ENCODE peak calls at places on chromosomes 1 and 21, in six cellular contexts. One of them, this sample, is unnamed. For H3K9me3, the result is how much of the 10 kb centered on the place peaks cover.

GRCh38 chr1:110050602-110051261 is 16.3 kb downstream of the STRIP1 start:
- DNase-seq in body of pancreas: no peak
- DNase-seq in heart left ventricle: no peak
- DNase-seq in MM.1S: no peak
- DNase-seq in left lung: no peak
- DNase-seq in PC-9: no peak
- DNase-seq in this sample: no peak

GRCh38 chr1:44019398-44020044 is 11.7 kb downstream of the SLC6A9 start:
- DNase-seq in MM.1S: no peak
- DNase-seq in PC-9: no peak
- DNase-seq in heart left ventricle: no peak
- DNase-seq in body of pancreas: no peak
- DNase-seq in left lung: no peak
- DNase-seq in this sample: no peak

GRCh38 chr1:215669806-215670485 is 102.8 kb downstream of the KCTD3 start:
- DNase-seq in heart left ventricle: no peak
- DNase-seq in body of pancreas: no peak
- DNase-seq in left lung: no peak
- DNase-seq in PC-9: no peak
- DNase-seq in MM.1S: no peak
- DNase-seq in this sample: no peak

GRCh38 chr1:31769720-31770390 is 5.7 kb upstream of the ADGRB2 start:
- DNase-seq in body of pancreas: no peak
- DNase-seq in PC-9: no peak
- DNase-seq in left lung: no peak
- DNase-seq in MM.1S: no peak
- DNase-seq in heart left ventricle: peak
- DNase-seq in this sample: no peak

GRCh38 chr21:39984613-39985012 is 117.4 kb downstream of the PCP4 start:
- DNase-seq in heart left ventricle: no peak
- DNase-seq in MM.1S: no peak
- DNase-seq in left lung: no peak
- DNase-seq in body of pancreas: no peak
- DNase-seq in PC-9: no peak
- DNase-seq in this sample: no peak

GRCh38 chr1:37978541-37978940 is 11.3 kb downstream of the SF3A3 start:
- DNase-seq in left lung: no peak
- DNase-seq in body of pancreas: no peak
- DNase-seq in MM.1S: no peak
- DNase-seq in heart left ventricle: no peak
- DNase-seq in PC-9: no peak
- DNase-seq in this sample: no peak

GRCh38 chr1:110765640-110766335 is 91.0 kb upstream of the KCNA3 start:
- DNase-seq in body of pancreas: peak
- DNase-seq in left lung: no peak
- DNase-seq in heart left ventricle: peak
- DNase-seq in MM.1S: peak
- DNase-seq in PC-9: no peak
- DNase-seq in this sample: no peak

GRCh38 chr1:198922638-198923430 is 284.0 kb downstream of the PTPRC start:
- DNase-seq in heart left ventricle: no peak
- DNase-seq in PC-9: no peak
- DNase-seq in MM.1S: no peak
- DNase-seq in left lung: no peak
- DNase-seq in body of pancreas: no peak
- DNase-seq in this sample: no peak

GRCh38 chr1:74505133-74505532 is 7.3 kb downstream of the LRRC53 start:
- DNase-seq in PC-9: no peak
- DNase-seq in left lung: no peak
- DNase-seq in heart left ventricle: no peak
- DNase-seq in body of pancreas: no peak
- DNase-seq in MM.1S: no peak
- DNase-seq in this sample: no peak

GRCh38 chr1:17162941-17163340 is 42.0 kb upstream of the PADI1 start:
- DNase-seq in body of pancreas: no peak
- DNase-seq in MM.1S: no peak
- DNase-seq in left lung: no peak
- DNase-seq in PC-9: peak
- DNase-seq in heart left ventricle: no peak
- DNase-seq in this sample: peak
- H3K9me3 ChIP-seq in body of pancreas: under half
- H3K9me3 ChIP-seq in MM.1S: under half
- H3K9me3 ChIP-seq in left lung: under half
- H3K9me3 ChIP-seq in PC-9: under half
- H3K9me3 ChIP-seq in heart left ventricle: under half
- H3K9me3 ChIP-seq in this sample: under half

DNA sequence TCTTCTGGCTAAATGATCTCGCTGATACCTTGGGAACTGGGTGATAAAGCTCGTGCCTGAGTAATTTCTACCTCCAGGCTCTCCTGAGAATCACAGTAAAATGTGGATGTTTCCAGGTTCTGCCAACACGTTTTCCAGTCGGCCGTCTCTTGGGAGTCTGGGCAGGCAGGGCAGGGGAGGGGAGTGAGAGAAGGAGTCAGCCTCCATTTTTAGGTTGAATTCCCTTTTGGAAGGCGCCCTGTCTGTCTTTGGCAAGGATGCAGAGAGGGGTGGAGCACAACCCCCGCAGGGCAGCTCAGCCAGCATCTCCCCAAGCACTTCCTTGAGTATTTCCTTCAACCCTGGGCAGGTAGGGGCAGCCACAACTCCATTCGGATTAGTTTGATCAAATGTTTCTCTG is 15.5 kb upstream of the ACTRT2 start:
- DNase-seq in heart left ventricle: no peak
- DNase-seq in body of pancreas: no peak
- DNase-seq in MM.1S: no peak
- DNase-seq in PC-9: no peak
- DNase-seq in left lung: no peak
- DNase-seq in this sample: peak
- H3K9me3 ChIP-seq in heart left ventricle: under half
- H3K9me3 ChIP-seq in body of pancreas: under half
- H3K9me3 ChIP-seq in MM.1S: under half
- H3K9me3 ChIP-seq in PC-9: under half
- H3K9me3 ChIP-seq in left lung: under half
- H3K9me3 ChIP-seq in this sample: under half

GRCh38 chr1:3001471-3002348 is 19.6 kb upstream of the ACTRT2 start:
- DNase-seq in body of pancreas: no peak
- DNase-seq in PC-9: no peak
- DNase-seq in heart left ventricle: no peak
- DNase-seq in left lung: peak
- DNase-seq in MM.1S: no peak
- DNase-seq in this sample: peak

GRCh38 chr1:2999571-2999970 is 21.7 kb upstream of the ACTRT2 start:
- DNase-seq in left lung: peak
- DNase-seq in PC-9: no peak
- DNase-seq in MM.1S: no peak
- DNase-seq in heart left ventricle: no peak
- DNase-seq in body of pancreas: peak
- DNase-seq in this sample: peak

GRCh38 chr1:3000214-3000613 is 21.1 kb upstream of the ACTRT2 start:
- DNase-seq in PC-9: no peak
- DNase-seq in MM.1S: no peak
- DNase-seq in heart left ventricle: no peak
- DNase-seq in body of pancreas: peak
- DNase-seq in left lung: peak
- DNase-seq in this sample: peak

GRCh38 chr1:3002349-3003038 is 18.8 kb upstream of the ACTRT2 start:
- DNase-seq in left lung: peak
- DNase-seq in MM.1S: no peak
- DNase-seq in heart left ventricle: no peak
- DNase-seq in PC-9: no peak
- DNase-seq in body of pancreas: no peak
- DNase-seq in this sample: peak

DNA sequence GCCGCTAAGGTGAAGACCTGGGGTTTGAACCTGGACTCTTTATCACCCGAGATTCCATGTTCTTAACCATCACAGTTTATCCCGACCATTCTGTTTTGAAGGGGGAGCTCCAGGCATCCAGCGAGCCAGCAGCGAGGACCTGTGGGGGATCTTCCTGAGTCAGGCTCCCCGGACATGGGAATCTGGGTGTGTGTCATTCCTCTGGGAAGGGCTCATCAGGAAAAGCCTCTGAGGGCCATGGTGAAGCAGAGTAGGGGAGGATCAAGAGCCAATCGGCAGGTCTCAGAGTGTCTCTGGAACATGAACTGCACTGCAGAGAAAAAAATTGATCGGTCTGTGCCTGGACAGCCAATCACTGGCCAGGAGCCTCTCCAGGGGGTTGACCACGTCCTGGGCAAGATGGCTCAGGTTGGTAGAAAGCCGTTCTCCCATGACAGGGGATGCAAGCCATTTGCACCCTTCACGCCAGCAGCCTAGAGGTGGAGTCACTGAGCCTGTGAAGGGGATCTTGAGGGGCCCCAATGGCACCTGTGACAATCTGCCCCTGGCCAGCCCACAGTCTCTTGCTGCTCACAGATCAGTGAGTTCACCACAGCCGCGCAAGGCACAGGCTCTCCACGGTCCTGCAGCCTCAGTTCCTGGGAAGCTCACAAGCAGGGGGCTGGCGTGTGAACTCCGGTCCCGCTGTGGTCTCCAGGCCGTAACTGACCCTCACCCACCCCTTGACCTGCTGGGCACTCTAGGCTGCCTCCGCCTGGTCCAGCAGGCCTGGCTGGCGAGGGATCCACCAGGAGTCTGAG is 20.4 kb upstream of the ACTRT2 start:
- DNase-seq in MM.1S: no peak
- DNase-seq in PC-9: no peak
- DNase-seq in heart left ventricle: no peak
- DNase-seq in body of pancreas: no peak
- DNase-seq in left lung: peak
- DNase-seq in this sample: peak
- H3K9me3 ChIP-seq in MM.1S: under half
- H3K9me3 ChIP-seq in PC-9: under half
- H3K9me3 ChIP-seq in heart left ventricle: under half
- H3K9me3 ChIP-seq in body of pancreas: under half
- H3K9me3 ChIP-seq in left lung: under half
- H3K9me3 ChIP-seq in this sample: under half

GRCh38 chr21:27464643-27465042 is 497.8 kb upstream of the ADAMTS5 start:
- DNase-seq in heart left ventricle: no peak
- DNase-seq in MM.1S: no peak
- DNase-seq in PC-9: no peak
- DNase-seq in body of pancreas: no peak
- DNase-seq in left lung: no peak
- DNase-seq in this sample: no peak

GRCh38 chr21:27466175-27466574 is 499.3 kb upstream of the ADAMTS5 start:
- DNase-seq in body of pancreas: no peak
- DNase-seq in MM.1S: no peak
- DNase-seq in PC-9: no peak
- DNase-seq in left lung: no peak
- DNase-seq in heart left ventricle: no peak
- DNase-seq in this sample: no peak

GRCh38 chr21:27462786-27463185 is 495.9 kb upstream of the ADAMTS5 start:
- DNase-seq in left lung: no peak
- DNase-seq in PC-9: no peak
- DNase-seq in heart left ventricle: no peak
- DNase-seq in body of pancreas: no peak
- DNase-seq in MM.1S: no peak
- DNase-seq in this sample: no peak
- H3K9me3 ChIP-seq in left lung: under half
- H3K9me3 ChIP-seq in PC-9: under half
- H3K9me3 ChIP-seq in heart left ventricle: under half
- H3K9me3 ChIP-seq in body of pancreas: under half
- H3K9me3 ChIP-seq in MM.1S: under half
- H3K9me3 ChIP-seq in this sample: under half

GRCh38 chr21:30446969-30447368 is 6.9 kb downstream of the KRTAP15-1 start:
- DNase-seq in left lung: no peak
- DNase-seq in heart left ventricle: no peak
- DNase-seq in PC-9: no peak
- DNase-seq in body of pancreas: no peak
- DNase-seq in MM.1S: no peak
- DNase-seq in this sample: no peak

GRCh38 chr21:30443226-30443625 is 3.2 kb downstream of the KRTAP15-1 start:
- DNase-seq in left lung: no peak
- DNase-seq in MM.1S: no peak
- DNase-seq in body of pancreas: no peak
- DNase-seq in heart left ventricle: no peak
- DNase-seq in PC-9: no peak
- DNase-seq in this sample: no peak

GRCh38 chr21:30448514-30448913 is 8.4 kb downstream of the KRTAP15-1 start:
- DNase-seq in heart left ventricle: no peak
- DNase-seq in body of pancreas: no peak
- DNase-seq in MM.1S: no peak
- DNase-seq in PC-9: no peak
- DNase-seq in left lung: no peak
- DNase-seq in this sample: no peak

GRCh38 chr21:30439975-30440374 is at the start of gene KRTAP15-1:
- DNase-seq in left lung: no peak
- DNase-seq in PC-9: no peak
- DNase-seq in MM.1S: no peak
- DNase-seq in heart left ventricle: no peak
- DNase-seq in body of pancreas: no peak
- DNase-seq in this sample: no peak

GRCh38 chr21:30444204-30444603 is 4.1 kb downstream of the KRTAP15-1 start:
- DNase-seq in body of pancreas: no peak
- DNase-seq in MM.1S: no peak
- DNase-seq in PC-9: no peak
- DNase-seq in left lung: no peak
- DNase-seq in heart left ventricle: no peak
- DNase-seq in this sample: no peak
- H3K9me3 ChIP-seq in body of pancreas: under half
- H3K9me3 ChIP-seq in MM.1S: under half
- H3K9me3 ChIP-seq in PC-9: under half
- H3K9me3 ChIP-seq in left lung: under half
- H3K9me3 ChIP-seq in heart left ventricle: under half
- H3K9me3 ChIP-seq in this sample: under half

GRCh38 chr1:40495315-40495903 is 13.2 kb upstream of the EXO5 start:
- DNase-seq in body of pancreas: no peak
- DNase-seq in PC-9: no peak
- DNase-seq in heart left ventricle: no peak
- DNase-seq in left lung: no peak
- DNase-seq in MM.1S: no peak
- DNase-seq in this sample: no peak
- H3K9me3 ChIP-seq in body of pancreas: under half
- H3K9me3 ChIP-seq in PC-9: half or more
- H3K9me3 ChIP-seq in heart left ventricle: half or more
- H3K9me3 ChIP-seq in left lung: under half
- H3K9me3 ChIP-seq in MM.1S: under half
- H3K9me3 ChIP-seq in this sample: under half

GRCh38 chr1:35588197-35588910 is 15.2 kb downstream of the TFAP2E start:
- DNase-seq in PC-9: no peak
- DNase-seq in heart left ventricle: no peak
- DNase-seq in body of pancreas: no peak
- DNase-seq in left lung: no peak
- DNase-seq in MM.1S: no peak
- DNase-seq in this sample: no peak

GRCh38 chr1:35586808-35587207 is 13.7 kb downstream of the TFAP2E start:
- DNase-seq in MM.1S: no peak
- DNase-seq in body of pancreas: no peak
- DNase-seq in PC-9: no peak
- DNase-seq in heart left ventricle: no peak
- DNase-seq in left lung: no peak
- DNase-seq in this sample: no peak

GRCh38 chr1:35585281-35585680 is 12.2 kb downstream of the TFAP2E start:
- DNase-seq in MM.1S: no peak
- DNase-seq in heart left ventricle: no peak
- DNase-seq in body of pancreas: no peak
- DNase-seq in left lung: no peak
- DNase-seq in PC-9: no peak
- DNase-seq in this sample: no peak

GRCh38 chr1:35589516-35590427 is 16.7 kb downstream of the TFAP2E start:
- DNase-seq in PC-9: no peak
- DNase-seq in body of pancreas: no peak
- DNase-seq in heart left ventricle: no peak
- DNase-seq in MM.1S: no peak
- DNase-seq in left lung: no peak
- DNase-seq in this sample: no peak

GRCh38 chr1:35587736-35588135 is 14.6 kb downstream of the TFAP2E start:
- DNase-seq in heart left ventricle: no peak
- DNase-seq in body of pancreas: no peak
- DNase-seq in PC-9: no peak
- DNase-seq in left lung: no peak
- DNase-seq in MM.1S: no peak
- DNase-seq in this sample: no peak
- H3K9me3 ChIP-seq in heart left ventricle: under half
- H3K9me3 ChIP-seq in body of pancreas: under half
- H3K9me3 ChIP-seq in PC-9: under half
- H3K9me3 ChIP-seq in left lung: under half
- H3K9me3 ChIP-seq in MM.1S: under half
- H3K9me3 ChIP-seq in this sample: under half